ENCODE peak calls at places on chromosomes 2 and 18, in six cellular contexts. K, R, H, X, L and G are unnamed samples.

GRCh38 chr18:70221156-70221910 is 15.8 kb upstream of the RTTN start:
- DNase-seq in K (no peak), R (no peak), H (no peak), X (no peak), L (no peak), G (no peak)

GRCh38 chr2:233062447-233062842 is 2.3 kb downstream of the INPP5D start:
- DNase-seq in K (peak), R (peak), H (no peak), X (no peak), L (no peak), G (no peak)

GRCh38 chr2:198488964-198489363 is 684.6 kb downstream of the PLCL1 start:
- DNase-seq in K (no peak), R (no peak), H (no peak), X (no peak), L (no peak), G (no peak)

GRCh38 chr2:239081046-239081445 is 233.2 kb downstream of the TWIST2 start:
- DNase-seq in K (no peak), R (no peak), H (no peak), X (no peak), L (no peak), G (no peak)

GRCh38 chr18:79399275-79400081 is 3.7 kb downstream of the NFATC1 start:
- DNase-seq in K (no peak), R (peak), H (no peak), X (no peak), L (peak), G (peak)

GRCh38 chr2:226788064-226788463 is 11.6 kb downstream of the IRS1 start:
- DNase-seq in K (no peak), R (no peak), H (no peak), X (no peak), L (no peak), G (no peak)

GRCh38 chr2:43800894-43801293 is 27.1 kb downstream of the DYNC2LI1 start:
- DNase-seq in K (no peak), R (no peak), H (no peak), X (no peak), L (no peak), G (no peak)

GRCh38 chr2:142858991-142859390 is 18.5 kb upstream of the KYNU start:
- DNase-seq in K (no peak), R (no peak), H (no peak), X (no peak), L (no peak), G (no peak)

GRCh38 chr2:37657471-37657870 is 14.0 kb downstream of the CDC42EP3 start:
- DNase-seq in K (no peak), R (no peak), H (no peak), X (no peak), L (no peak), G (no peak)

GRCh38 chr18:59910967-59911366 is 11.2 kb downstream of the PMAIP1 start:
- DNase-seq in K (no peak), R (no peak), H (no peak), X (no peak), L (no peak), G (no peak)

GRCh38 chr2:228533156-228533555 is 351.7 kb upstream of the SPHKAP start:
- DNase-seq in K (no peak), R (no peak), H (no peak), X (no peak), L (no peak), G (no peak)

GRCh38 chr2:121099329-121100318 is 185.4 kb downstream of the TFCP2L1 start:
- DNase-seq in K (peak), R (peak), H (no peak), X (peak), L (no peak), G (no peak)

GRCh38 chr2:240333985-240334384 is 101.5 kb upstream of the GPC1 start:
- DNase-seq in K (no peak), R (no peak), H (no peak), X (no peak), L (no peak), G (no peak)

GRCh38 chr2:226701052-226701451 is 98.6 kb downstream of the IRS1 start:
- DNase-seq in K (no peak), R (no peak), H (no peak), X (no peak), L (no peak), G (no peak)

GRCh38 chr2:43131051-43131889 is 95.1 kb downstream of the ZFP36L2 start:
- DNase-seq in K (peak), R (peak), H (no peak), X (peak), L (peak), G (peak)

GRCh38 chr2:27689424-27689823 is 25.7 kb downstream of the SLC4A1AP start:
- DNase-seq in K (no peak), R (no peak), H (no peak), X (no peak), L (no peak), G (no peak)

GRCh38 chr2:64645014-64645418 is 8.7 kb downstream of the SERTAD2 start:
- DNase-seq in K (peak), R (no peak), H (no peak), X (peak), L (peak), G (no peak)

GRCh38 chr2:54271843-54272600 is 16.0 kb upstream of the TSPYL6 start:
- DNase-seq in K (no peak), R (no peak), H (no peak), X (no peak), L (no peak), G (no peak)

GRCh38 chr2:39730685-39731302 is 48.3 kb downstream of the THUMPD2 start:
- DNase-seq in K (no peak), R (no peak), H (no peak), X (peak), L (peak), G (no peak)

GRCh38 chr2:144517825-144518699 is 1.9 kb downstream of the ZEB2 start:
- DNase-seq in K (no peak), R (no peak), H (no peak), X (no peak), L (no peak), G (no peak)

GRCh38 chr2:111919362-111919761 is 21.0 kb downstream of the MERTK start:
- DNase-seq in K (no peak), R (no peak), H (no peak), X (no peak), L (peak), G (no peak)

GRCh38 chr2:149141046-149141445 is 102.5 kb downstream of the LYPD6B start:
- DNase-seq in K (no peak), R (no peak), H (no peak), X (no peak), L (no peak), G (no peak)

GRCh38 chr2:236946871-236947270 is 138.8 kb upstream of the COPS8 start:
- DNase-seq in K (no peak), R (peak), H (no peak), X (no peak), L (peak), G (no peak)

GRCh38 chr2:197360744-197361156 is 50.2 kb upstream of the ANKRD44 start:
- DNase-seq in K (no peak), R (no peak), H (no peak), X (no peak), L (no peak), G (no peak)

GRCh38 chr2:33220533-33220932 is 255.9 kb upstream of the RASGRP3 start:
- DNase-seq in K (no peak), R (no peak), H (no peak), X (no peak), L (no peak), G (no peak)

GRCh38 chr2:168002021-168002553 is 245.3 kb downstream of the STK39 start:
- DNase-seq in K (no peak), R (no peak), H (peak), X (no peak), L (peak), G (no peak)

GRCh38 chr18:2846638-2847340 is at the start of gene EMILIN2:
- DNase-seq in K (peak), R (peak), H (no peak), X (no peak), L (peak), G (peak)

GRCh38 chr2:56656826-56657225 is 473.0 kb downstream of the CCDC85A start:
- DNase-seq in K (no peak), R (no peak), H (no peak), X (no peak), L (no peak), G (no peak)

GRCh38 chr2:241692448-241692847 is 5.8 kb upstream of the DTYMK start:
- DNase-seq in K (no peak), R (no peak), H (no peak), X (peak), L (no peak), G (no peak)

GRCh38 chr2:171160630-171161424 is at the start of gene TLK1:
- DNase-seq in K (peak), R (peak), H (peak), X (peak), L (peak), G (peak)

GRCh38 chr2:129823044-129823443 is 156.4 kb upstream of the RAB6C start:
- DNase-seq in K (no peak), R (no peak), H (no peak), X (no peak), L (no peak), G (no peak)

GRCh38 chr2:110876167-110876999 is 144.0 kb downstream of the ACOXL start:
- DNase-seq in K (no peak), R (no peak), H (no peak), X (no peak), L (no peak), G (no peak)

GRCh38 chr18:11125372-11126315 is 23.7 kb downstream of the PIEZO2 start:
- DNase-seq in K (no peak), R (no peak), H (no peak), X (no peak), L (no peak), G (no peak)

GRCh38 chr18:55031979-55032378 is 72.7 kb upstream of the CCDC68 start:
- DNase-seq in K (no peak), R (no peak), H (no peak), X (no peak), L (no peak), G (no peak)

GRCh38 chr2:19810637-19811036 is 91.1 kb downstream of the TTC32 start:
- DNase-seq in K (peak), R (no peak), H (no peak), X (no peak), L (no peak), G (no peak)

DNA sequence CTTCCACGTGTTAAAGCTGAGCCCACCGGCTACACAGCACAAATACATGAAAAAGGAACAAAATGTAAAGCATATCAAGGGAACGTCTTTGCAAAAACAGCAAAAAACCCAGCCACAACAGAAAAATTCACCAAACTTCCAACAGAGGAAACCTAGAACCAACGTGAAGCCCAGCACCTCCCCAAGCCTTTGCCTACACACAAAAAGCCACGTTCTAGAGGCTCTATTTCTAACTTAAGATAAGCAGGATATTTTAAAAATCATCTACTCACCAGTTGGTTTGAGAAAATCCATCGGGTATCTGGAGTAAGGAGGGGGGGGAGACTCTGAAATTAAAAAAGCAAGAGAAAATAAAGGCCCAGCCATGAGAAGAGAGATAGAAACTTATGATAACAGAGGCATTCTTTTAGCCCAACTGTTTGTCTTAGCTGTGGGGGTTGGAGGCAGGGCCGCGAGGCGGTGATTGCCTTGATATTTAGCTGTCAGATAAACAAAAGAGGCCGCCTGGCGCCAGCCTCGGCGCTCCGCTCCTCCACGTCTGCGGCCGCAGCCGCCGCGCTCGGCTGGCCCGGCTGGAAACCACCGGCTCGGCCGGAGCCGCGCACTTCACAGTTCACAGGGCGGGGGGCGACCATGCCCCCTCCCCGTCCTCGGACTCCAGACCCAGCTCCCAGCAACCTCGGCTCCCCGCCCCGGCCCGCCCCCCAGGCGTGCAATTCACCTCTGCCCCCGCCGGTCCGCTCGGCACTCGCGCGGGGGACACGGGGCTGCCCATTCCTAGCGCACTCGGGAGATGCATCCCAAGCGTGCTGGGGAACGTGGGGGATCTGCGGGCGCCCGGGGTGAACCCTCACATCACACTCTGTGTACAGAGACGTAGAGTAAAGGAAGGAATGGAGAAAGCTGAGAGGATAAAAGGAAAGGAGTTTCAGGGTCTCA is 2.4 kb downstream of the SMAD7 start:
- DNase-seq in K (no peak), R (peak), H (no peak), X (no peak), L (peak), G (peak)
- TF ChIP-seq POLR2A in K (no peak), R (no peak), H (no peak), X (no peak), L (no peak), G (peak)

GRCh38 chr2:9462872-9463697 is 11.3 kb upstream of the IAH1 start:
- DNase-seq in K (no peak), R (no peak), H (no peak), X (no peak), L (no peak), G (no peak)

GRCh38 chr2:9465170-9465569 is 9.2 kb upstream of the IAH1 start:
- DNase-seq in K (no peak), R (no peak), H (no peak), X (no peak), L (no peak), G (no peak)

GRCh38 chr2:9462313-9462712 is 12.0 kb upstream of the IAH1 start:
- DNase-seq in K (no peak), R (no peak), H (no peak), X (no peak), L (no peak), G (no peak)

GRCh38 chr2:9463698-9464034 is 10.7 kb upstream of the IAH1 start:
- DNase-seq in K (no peak), R (no peak), H (no peak), X (no peak), L (no peak), G (no peak)

GRCh38 chr2:9460441-9461017 is 13.8 kb upstream of the IAH1 start:
- DNase-seq in K (no peak), R (no peak), H (no peak), X (no peak), L (no peak), G (no peak)
- H3K27ac ChIP-seq in K (no peak), R (no peak), H (no peak), X (no peak), L (no peak), G (no peak)

GRCh38 chr2:178449700-178450573 is 1.0 kb downstream of the PRKRA start:
- DNase-seq in K (no peak), R (no peak), H (no peak), X (no peak), L (peak), G (no peak)
- H3K4me3 ChIP-seq in K (peak), R (peak), H (peak), X (peak), L (peak), G (peak)

DNA sequence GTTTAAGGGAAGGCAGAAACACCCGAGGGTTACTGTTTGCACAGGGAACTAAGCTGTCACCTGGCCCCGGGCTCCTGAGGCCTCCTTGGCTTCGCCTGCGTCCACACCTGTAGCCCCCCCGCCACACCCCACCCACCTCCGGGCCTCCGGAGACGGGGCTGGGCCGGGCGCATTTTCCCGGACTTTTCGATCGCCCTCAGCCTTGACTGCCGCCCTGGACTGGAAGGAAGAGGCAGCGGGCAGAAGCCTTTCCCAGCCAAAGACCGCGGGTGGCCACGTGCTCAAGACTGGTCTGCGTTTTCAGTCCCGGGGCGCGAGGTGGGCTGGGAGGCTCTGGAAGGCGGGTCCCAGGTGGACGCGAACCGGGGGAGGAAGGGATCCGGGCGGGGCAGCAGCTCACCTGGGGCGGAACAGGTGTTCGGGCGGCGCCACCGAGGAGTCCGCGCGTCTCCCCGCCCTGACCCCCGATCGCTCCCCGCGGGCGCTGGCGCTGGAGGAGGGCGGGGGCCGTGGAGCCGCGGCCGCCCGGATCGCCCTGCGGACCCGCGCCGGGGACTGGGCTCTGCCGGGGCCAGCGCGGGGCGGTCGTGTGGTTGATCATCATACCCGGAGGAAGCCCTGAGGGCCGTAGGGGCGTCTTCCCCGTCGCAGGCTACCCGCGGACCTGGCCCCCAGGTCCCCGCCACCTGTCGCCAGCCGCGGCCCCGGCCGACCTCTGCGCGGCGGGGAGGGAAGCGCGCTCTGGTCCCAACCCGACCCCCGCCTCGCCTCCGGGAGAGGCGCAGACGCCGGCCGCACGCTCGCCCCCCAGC is 3.2 kb downstream of the ID2 start:
- DNase-seq in K (peak), R (peak), H (no peak), X (peak), L (no peak), G (peak)
- TF ChIP-seq POLR2A in K (no peak), R (no peak), H (no peak), X (peak), L (no peak), G (peak)

GRCh38 chr2:100018794-100019193 is 123.6 kb downstream of the AFF3 start:
- DNase-seq in K (no peak), R (no peak), H (no peak), X (no peak), L (no peak), G (no peak)
- H3K27ac ChIP-seq in K (no peak), R (no peak), H (no peak), X (no peak), L (no peak), G (no peak)

GRCh38 chr2:41698787-41699422 is 348.9 kb upstream of the PKDCC start:
- DNase-seq in K (peak), R (no peak), H (no peak), X (peak), L (peak), G (no peak)
- H3K4me3 ChIP-seq in K (peak), R (no peak), H (no peak), X (no peak), L (no peak), G (no peak)

DNA sequence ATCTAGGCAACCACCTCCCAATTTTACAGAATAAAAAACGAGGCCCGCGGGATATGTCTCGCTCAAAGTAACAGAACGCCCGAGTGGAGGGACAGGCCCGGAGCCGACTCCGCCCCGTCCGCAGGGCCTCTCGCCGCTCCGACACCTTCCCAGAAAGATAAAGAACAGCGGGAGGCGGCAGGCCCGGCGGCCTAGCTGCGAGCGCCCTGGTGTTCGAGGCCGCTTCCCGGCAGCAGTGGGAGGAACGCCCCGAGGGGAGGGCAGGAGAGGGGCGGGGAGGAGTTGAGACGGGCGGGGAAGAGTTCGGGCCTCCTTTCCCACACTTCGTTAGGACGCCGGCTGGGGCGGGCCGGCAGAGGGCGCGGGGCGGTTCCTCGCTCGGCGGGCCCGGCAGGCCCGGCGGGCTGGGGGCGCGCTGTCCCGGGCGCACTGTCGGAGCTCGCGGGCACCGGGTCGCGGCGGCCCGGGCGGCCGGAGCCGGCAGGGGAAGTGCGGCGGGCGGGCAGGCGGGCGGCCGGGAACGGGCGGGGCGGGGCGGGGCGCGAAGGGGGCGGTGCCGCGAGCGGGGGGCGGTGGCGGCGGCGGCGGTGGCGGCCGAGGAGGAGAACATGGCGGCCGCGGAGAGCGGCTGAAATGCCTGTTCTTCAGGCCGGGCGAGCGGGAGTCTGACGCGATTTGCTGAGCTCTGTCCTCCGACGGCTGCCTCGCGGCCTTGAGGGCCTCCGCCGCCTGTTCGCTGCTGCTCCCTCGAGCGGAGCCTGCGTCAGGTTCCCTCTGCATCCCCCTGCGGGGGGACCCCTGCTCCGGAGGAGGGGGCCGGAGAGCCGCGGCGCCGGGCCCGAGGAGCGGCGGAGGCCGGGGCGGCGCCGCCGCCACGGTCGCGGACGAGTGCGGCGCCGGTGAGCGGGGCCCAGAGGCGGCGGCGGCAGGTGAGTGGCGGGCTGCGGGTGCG is at the start of gene NCOA1:
- DNase-seq in K (peak), R (peak), H (no peak), X (peak), L (peak), G (peak)
- TF ChIP-seq POLR2A in K (no peak), R (no peak), H (peak), X (peak), L (no peak), G (peak)